ENCODE peak calls at places on chromosomes 11 and 22, in six cellular contexts. O, G, Z, S, U and K are unnamed samples.

GRCh38 chr11:119157088-119157487 is 8.2 kb downstream of the ABCG4 start:
- DNase-seq in O (no peak), G (no peak), Z (no peak), S (no peak), U (no peak), K (no peak)

GRCh38 chr11:131688056-131688693 is 317.8 kb downstream of the NTM start:
- DNase-seq in O (peak), G (peak), Z (peak), S (peak), U (peak), K (peak)

GRCh38 chr11:2919188-2919587 is 10.0 kb downstream of the PHLDA2 start:
- DNase-seq in O (no peak), G (no peak), Z (no peak), S (no peak), U (no peak), K (no peak)

GRCh38 chr11:127624455-127624854 is 623.9 kb upstream of the KIRREL3 start:
- DNase-seq in O (no peak), G (peak), Z (no peak), S (peak), U (no peak), K (no peak)

GRCh38 chr22:38136607-38137006 is 26.1 kb upstream of the BAIAP2L2 start:
- DNase-seq in O (peak), G (no peak), Z (no peak), S (no peak), U (no peak), K (no peak)

GRCh38 chr11:872799-873198 is 30.1 kb downstream of the TSPAN4 start:
- DNase-seq in O (no peak), G (no peak), Z (no peak), S (no peak), U (no peak), K (no peak)

GRCh38 chr11:80855975-80856524 is 1415.2 kb upstream of the TENM4 start:
- DNase-seq in O (no peak), G (peak), Z (no peak), S (no peak), U (no peak), K (no peak)

GRCh38 chr22:39597236-39597869 is 26.8 kb downstream of the CACNA1I start:
- DNase-seq in O (no peak), G (no peak), Z (no peak), S (no peak), U (no peak), K (no peak)

GRCh38 chr11:133821776-133822175 is 23.5 kb downstream of the SPATA19 start:
- DNase-seq in O (no peak), G (peak), Z (peak), S (no peak), U (peak), K (peak)

GRCh38 chr11:69882270-69882608 is 63.0 kb upstream of the FGF3 start:
- DNase-seq in O (no peak), G (no peak), Z (no peak), S (no peak), U (no peak), K (no peak)

GRCh38 chr11:69884751-69885150 is 65.5 kb upstream of the FGF3 start:
- DNase-seq in O (no peak), G (no peak), Z (no peak), S (no peak), U (no peak), K (no peak)

GRCh38 chr11:69881467-69882269 is 62.5 kb upstream of the FGF3 start:
- DNase-seq in O (no peak), G (no peak), Z (no peak), S (no peak), U (peak), K (no peak)

GRCh38 chr11:69884286-69884685 is 65.1 kb upstream of the FGF3 start:
- DNase-seq in O (no peak), G (no peak), Z (no peak), S (no peak), U (no peak), K (no peak)

DNA sequence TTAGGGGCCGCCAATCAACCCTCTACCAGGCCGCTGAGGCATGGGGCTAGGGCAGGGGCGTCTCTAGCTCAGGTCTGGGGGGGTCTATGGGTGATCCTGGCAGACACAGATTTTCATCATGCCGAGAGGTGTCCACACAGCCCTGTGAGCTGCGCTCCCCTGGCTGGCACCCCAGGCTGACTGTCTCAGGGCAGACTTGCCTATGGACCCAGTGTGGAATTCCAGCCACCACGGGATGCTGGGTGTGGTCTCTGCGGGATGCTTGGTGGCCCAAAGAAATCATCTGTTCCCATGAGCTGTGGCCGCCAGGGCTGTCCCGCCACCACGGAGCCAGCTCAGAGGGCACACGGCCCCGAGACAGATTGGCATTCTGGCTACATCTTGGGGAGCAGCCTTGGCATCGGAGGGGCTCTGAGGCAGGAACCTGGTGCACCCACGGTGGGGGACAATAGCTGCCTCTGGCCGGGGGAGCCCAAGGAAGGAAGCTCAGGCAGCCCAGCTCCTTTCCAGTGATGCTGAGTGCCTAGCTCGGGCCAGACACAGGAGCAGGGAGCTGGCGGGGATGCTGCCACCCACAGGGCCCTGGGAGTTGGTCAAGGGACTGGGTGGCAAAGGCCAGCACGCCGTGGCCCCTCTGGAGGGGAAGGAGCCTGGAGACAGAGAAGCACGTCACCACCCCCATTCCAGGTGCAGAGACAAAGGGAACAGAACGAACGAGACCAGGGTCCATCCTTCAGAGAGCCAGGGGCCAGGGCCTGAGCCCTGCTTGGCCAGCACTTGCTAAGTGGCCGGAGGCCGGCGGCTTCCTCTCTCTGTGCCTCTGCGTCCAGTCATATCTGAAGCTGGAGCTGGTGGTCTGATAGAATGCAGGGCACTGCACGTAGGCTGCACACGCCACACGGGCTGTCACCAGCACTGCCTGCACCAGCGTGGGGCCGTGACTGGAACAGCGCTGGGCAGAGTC is 64.4 kb upstream of the FGF3 start:
- DNase-seq in O (no peak), G (no peak), Z (no peak), S (no peak), U (peak), K (no peak)
- H3K9ac ChIP-seq in O (no peak), G (no peak), Z (no peak), S (no peak), U (no peak), K (no peak)

GRCh38 chr22:42610211-42610610 is 4.5 kb downstream of the POLDIP3 start:
- DNase-seq in O (no peak), G (peak), Z (no peak), S (no peak), U (no peak), K (no peak)

GRCh38 chr22:42614312-42615091 is at the start of gene POLDIP3:
- DNase-seq in O (peak), G (peak), Z (peak), S (peak), U (peak), K (peak)

GRCh38 chr22:42611076-42611475 is 3.6 kb downstream of the POLDIP3 start:
- DNase-seq in O (no peak), G (peak), Z (no peak), S (peak), U (no peak), K (no peak)

GRCh38 chr22:42613869-42614268 is 814 bp downstream of the POLDIP3 start:
- DNase-seq in O (peak), G (no peak), Z (no peak), S (no peak), U (no peak), K (no peak)

DNA sequence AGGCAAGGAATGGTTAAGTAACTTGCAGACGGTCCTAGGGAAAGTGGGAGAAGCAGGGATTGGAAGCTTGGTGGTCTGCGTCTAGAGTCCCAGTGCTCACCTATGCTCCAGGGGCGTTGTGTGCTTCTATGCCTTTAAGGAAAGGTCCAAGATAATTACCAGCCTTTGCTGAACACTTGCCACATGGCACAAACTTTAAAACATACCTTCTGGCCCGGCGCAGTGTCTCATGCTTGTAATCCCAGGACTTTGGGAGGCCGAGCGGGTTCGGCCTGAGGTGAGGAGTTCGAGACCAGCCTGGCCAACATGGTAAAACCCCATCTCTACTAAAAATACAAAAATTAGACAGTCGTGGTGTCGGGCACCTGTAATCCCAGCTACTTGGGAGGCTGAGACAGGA is 2.3 kb downstream of the POLDIP3 start:
- DNase-seq in O (no peak), G (no peak), Z (no peak), S (no peak), U (no peak), K (no peak)
- H3K9ac ChIP-seq in O (peak), G (no peak), Z (peak), S (no peak), U (no peak), K (no peak)

DNA sequence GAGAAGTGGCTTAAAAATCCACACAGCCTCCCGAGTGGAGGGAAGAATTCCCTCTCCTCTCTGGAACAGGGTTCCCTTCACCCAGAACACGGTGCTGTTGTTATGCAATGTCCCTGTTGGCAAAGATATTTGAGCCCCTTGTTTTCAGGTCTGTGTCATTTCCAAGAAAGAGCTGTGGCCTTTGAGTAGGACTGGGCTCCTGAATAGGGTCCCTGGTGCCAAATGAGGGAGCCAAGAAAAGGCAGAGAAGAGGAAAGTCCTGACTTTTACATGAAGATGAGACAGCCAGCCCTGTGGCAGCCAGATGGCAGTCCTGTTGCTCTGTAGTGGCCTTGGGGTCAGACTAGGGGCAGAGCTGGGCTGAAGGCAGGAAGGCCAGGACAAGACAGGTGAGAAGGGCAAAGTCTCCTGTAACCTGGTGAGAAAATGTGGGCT is 51.2 kb upstream of the ELF5 start:
- DNase-seq in O (peak), G (no peak), Z (no peak), S (no peak), U (peak), K (no peak)
- H3K9ac ChIP-seq in O (no peak), G (no peak), Z (no peak), S (no peak), U (no peak), K (no peak)

DNA sequence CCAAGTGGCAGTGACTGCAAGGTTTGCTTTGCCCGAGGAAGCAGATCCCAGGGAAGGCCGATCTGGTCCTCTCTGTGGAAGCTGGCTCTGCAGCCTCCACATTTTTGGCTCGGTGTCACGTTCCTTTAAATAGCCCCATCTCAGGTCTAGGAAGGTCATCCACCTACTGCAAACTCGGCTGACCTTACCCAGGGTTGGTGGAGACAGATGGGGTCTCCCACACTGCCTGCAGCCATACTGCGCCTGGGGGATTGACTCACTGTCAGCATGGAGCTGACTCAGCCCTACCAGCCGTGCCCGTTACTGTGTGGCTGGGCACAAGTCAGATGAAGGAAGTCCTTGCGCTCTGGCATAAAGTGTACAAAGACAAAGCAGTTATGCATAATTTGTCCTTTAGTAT is 16.9 kb downstream of the CDPF1 start:
- DNase-seq in O (peak), G (peak), Z (no peak), S (peak), U (no peak), K (no peak)
- H3K9ac ChIP-seq in O (no peak), G (no peak), Z (no peak), S (no peak), U (no peak), K (no peak)

DNA sequence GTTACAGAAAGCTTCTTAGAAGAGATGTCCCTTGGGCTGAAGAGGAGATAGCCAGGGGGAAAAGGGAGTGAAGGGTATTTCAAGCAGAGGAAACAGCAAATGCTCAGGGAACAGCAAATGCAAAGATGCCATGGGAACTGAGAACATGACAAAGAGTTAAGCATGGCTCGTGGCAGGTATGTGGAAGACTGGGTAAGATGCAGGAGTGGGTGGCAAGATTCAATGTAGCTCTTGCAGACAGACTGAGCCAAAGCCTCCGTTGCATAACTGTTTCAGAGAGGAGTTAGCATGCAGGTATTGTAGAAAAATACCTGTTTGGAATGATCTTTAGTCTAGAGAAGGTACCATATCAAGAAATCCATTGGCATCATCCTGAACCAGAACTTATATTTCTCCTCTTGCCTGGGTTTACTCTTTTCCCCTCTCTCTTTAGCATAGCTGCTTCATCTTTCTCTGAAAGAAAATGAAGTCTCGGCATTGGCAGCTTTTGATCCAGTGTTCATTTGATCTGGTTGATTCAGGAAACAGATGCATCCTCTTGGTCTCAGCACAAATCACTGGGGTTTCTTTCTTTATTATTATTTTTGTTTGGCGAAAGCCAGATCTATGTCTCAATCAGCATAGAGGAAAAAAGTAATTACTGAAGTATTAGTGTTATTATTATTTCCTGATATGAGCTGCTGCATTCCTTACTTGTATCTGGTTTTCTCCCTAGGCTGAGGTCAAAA is 41.7 kb upstream of the NUP160 start:
- DNase-seq in O (no peak), G (no peak), Z (no peak), S (no peak), U (no peak), K (no peak)
- H3K9ac ChIP-seq in O (no peak), G (no peak), Z (no peak), S (no peak), U (no peak), K (no peak)